ENCODE peak calls at places on chromosomes 7 and 10, in ten cellular contexts. One of them, this sample, is unnamed.

GRCh38 chr7:140176271-140176701 is 497 bp downstream of the KDM7A start:
- DNase-seq in GM06990: no peak
- DNase-seq in fibroblast of the aortic adventitia: no peak
- DNase-seq in astrocyte of the cerebellum: no peak
- DNase-seq in esophagus muscularis mucosa: no peak
- DNase-seq in GM12878: no peak
- DNase-seq in left ventricle myocardium inferior: no peak
- DNase-seq in cardiac fibroblast: peak
- DNase-seq in fibroblast of mammary gland: no peak
- DNase-seq in heart right ventricle: no peak
- DNase-seq in this sample: peak

GRCh38 chr7:46567858-46568257 is 646.8 kb upstream of the IGFBP3 start:
- DNase-seq in GM12878: no peak
- DNase-seq in astrocyte of the cerebellum: no peak
- DNase-seq in left ventricle myocardium inferior: no peak
- DNase-seq in esophagus muscularis mucosa: no peak
- DNase-seq in fibroblast of mammary gland: no peak
- DNase-seq in cardiac fibroblast: no peak
- DNase-seq in fibroblast of the aortic adventitia: no peak
- DNase-seq in heart right ventricle: no peak
- DNase-seq in GM06990: no peak
- DNase-seq in this sample: no peak

GRCh38 chr7:150941351-150941982 is 36.7 kb downstream of the KCNH2 start:
- DNase-seq in cardiac fibroblast: no peak
- DNase-seq in fibroblast of mammary gland: no peak
- DNase-seq in esophagus muscularis mucosa: no peak
- DNase-seq in heart right ventricle: no peak
- DNase-seq in left ventricle myocardium inferior: no peak
- DNase-seq in astrocyte of the cerebellum: no peak
- DNase-seq in GM12878: no peak
- DNase-seq in GM06990: no peak
- DNase-seq in fibroblast of the aortic adventitia: no peak
- DNase-seq in this sample: no peak

GRCh38 chr7:66503551-66504031 is 125.1 kb upstream of the KCTD7 start:
- DNase-seq in GM06990: no peak
- DNase-seq in fibroblast of the aortic adventitia: no peak
- DNase-seq in fibroblast of mammary gland: no peak
- DNase-seq in cardiac fibroblast: no peak
- DNase-seq in esophagus muscularis mucosa: no peak
- DNase-seq in heart right ventricle: no peak
- DNase-seq in GM12878: no peak
- DNase-seq in left ventricle myocardium inferior: no peak
- DNase-seq in astrocyte of the cerebellum: no peak
- DNase-seq in this sample: no peak

GRCh38 chr10:46534828-46535524 is 21.5 kb downstream of the GPRIN2 start:
- DNase-seq in fibroblast of the aortic adventitia: no peak
- DNase-seq in esophagus muscularis mucosa: no peak
- DNase-seq in heart right ventricle: no peak
- DNase-seq in fibroblast of mammary gland: no peak
- DNase-seq in GM06990: no peak
- DNase-seq in cardiac fibroblast: no peak
- DNase-seq in GM12878: no peak
- DNase-seq in left ventricle myocardium inferior: peak
- DNase-seq in astrocyte of the cerebellum: no peak
- DNase-seq in this sample: no peak

GRCh38 chr10:80472234-80473095 is 18.4 kb downstream of the TSPAN14 start:
- DNase-seq in fibroblast of the aortic adventitia: peak
- DNase-seq in cardiac fibroblast: peak
- DNase-seq in GM06990: peak
- DNase-seq in heart right ventricle: no peak
- DNase-seq in left ventricle myocardium inferior: no peak
- DNase-seq in GM12878: peak
- DNase-seq in fibroblast of mammary gland: peak
- DNase-seq in esophagus muscularis mucosa: no peak
- DNase-seq in astrocyte of the cerebellum: no peak
- DNase-seq in this sample: peak

GRCh38 chr7:6232534-6232933 is 39.9 kb downstream of the CYTH3 start:
- DNase-seq in fibroblast of mammary gland: no peak
- DNase-seq in GM06990: peak
- DNase-seq in heart right ventricle: peak
- DNase-seq in left ventricle myocardium inferior: peak
- DNase-seq in GM12878: no peak
- DNase-seq in cardiac fibroblast: no peak
- DNase-seq in esophagus muscularis mucosa: no peak
- DNase-seq in fibroblast of the aortic adventitia: no peak
- DNase-seq in astrocyte of the cerebellum: no peak
- DNase-seq in this sample: no peak

GRCh38 chr10:72321248-72322029 is 33.3 kb downstream of the DNAJB12 start:
- DNase-seq in heart right ventricle: no peak
- DNase-seq in astrocyte of the cerebellum: no peak
- DNase-seq in cardiac fibroblast: no peak
- DNase-seq in fibroblast of the aortic adventitia: no peak
- DNase-seq in left ventricle myocardium inferior: no peak
- DNase-seq in esophagus muscularis mucosa: no peak
- DNase-seq in GM12878: no peak
- DNase-seq in fibroblast of mammary gland: no peak
- DNase-seq in GM06990: no peak
- DNase-seq in this sample: no peak

GRCh38 chr10:73585223-73585784 is 5.8 kb downstream of the USP54 start:
- DNase-seq in GM06990: no peak
- DNase-seq in heart right ventricle: no peak
- DNase-seq in GM12878: no peak
- DNase-seq in left ventricle myocardium inferior: no peak
- DNase-seq in astrocyte of the cerebellum: no peak
- DNase-seq in esophagus muscularis mucosa: no peak
- DNase-seq in fibroblast of mammary gland: peak
- DNase-seq in cardiac fibroblast: no peak
- DNase-seq in fibroblast of the aortic adventitia: no peak
- DNase-seq in this sample: no peak

GRCh38 chr7:113963356-113963755 is 44.5 kb upstream of the PPP1R3A start:
- DNase-seq in GM06990: no peak
- DNase-seq in fibroblast of mammary gland: no peak
- DNase-seq in esophagus muscularis mucosa: no peak
- DNase-seq in astrocyte of the cerebellum: no peak
- DNase-seq in GM12878: no peak
- DNase-seq in cardiac fibroblast: no peak
- DNase-seq in heart right ventricle: no peak
- DNase-seq in left ventricle myocardium inferior: no peak
- DNase-seq in fibroblast of the aortic adventitia: no peak
- DNase-seq in this sample: no peak

DNA sequence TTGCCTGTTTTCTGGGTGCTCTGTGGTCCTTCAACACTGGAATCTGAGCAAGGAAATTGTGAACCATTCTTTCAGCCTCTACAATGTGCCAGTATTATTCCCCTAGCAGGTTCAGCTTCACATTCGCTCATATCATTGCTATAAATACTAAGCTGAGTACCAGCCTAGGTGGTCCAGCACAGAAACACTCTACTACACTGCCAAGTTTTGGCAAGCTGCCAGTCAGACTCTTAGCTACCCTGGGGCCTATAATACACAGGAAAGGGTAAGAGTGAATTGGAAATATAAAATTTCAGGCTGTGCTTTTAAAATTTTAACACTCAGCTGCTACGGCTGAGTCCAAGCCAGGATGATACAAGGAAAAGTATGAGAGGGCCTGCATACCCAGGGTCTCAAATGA is 49.9 kb upstream of the PPP1R3A start:
- DNase-seq in left ventricle myocardium inferior: no peak
- DNase-seq in fibroblast of mammary gland: no peak
- DNase-seq in fibroblast of the aortic adventitia: no peak
- DNase-seq in heart right ventricle: no peak
- DNase-seq in cardiac fibroblast: no peak
- DNase-seq in GM06990: no peak
- DNase-seq in esophagus muscularis mucosa: no peak
- DNase-seq in astrocyte of the cerebellum: no peak
- DNase-seq in GM12878: no peak
- DNase-seq in this sample: no peak
- H3K4me3 ChIP-seq in left ventricle myocardium inferior: no peak
- H3K4me3 ChIP-seq in fibroblast of mammary gland: no peak
- H3K4me3 ChIP-seq in fibroblast of the aortic adventitia: no peak
- H3K4me3 ChIP-seq in heart right ventricle: no peak
- H3K4me3 ChIP-seq in cardiac fibroblast: no peak
- H3K4me3 ChIP-seq in GM06990: no peak
- H3K4me3 ChIP-seq in esophagus muscularis mucosa: no peak
- H3K4me3 ChIP-seq in astrocyte of the cerebellum: no peak
- H3K4me3 ChIP-seq in GM12878: no peak
- H3K4me3 ChIP-seq in this sample: no peak

GRCh38 chr10:119252051-119252465 is 44.7 kb downstream of the GRK5 start:
- DNase-seq in fibroblast of mammary gland: peak
- DNase-seq in astrocyte of the cerebellum: no peak
- DNase-seq in cardiac fibroblast: peak
- DNase-seq in heart right ventricle: no peak
- DNase-seq in GM06990: no peak
- DNase-seq in left ventricle myocardium inferior: peak
- DNase-seq in esophagus muscularis mucosa: no peak
- DNase-seq in GM12878: no peak
- DNase-seq in fibroblast of the aortic adventitia: peak
- DNase-seq in this sample: peak
- TF ChIP-seq CTCF in fibroblast of mammary gland: peak
- TF ChIP-seq CTCF in astrocyte of the cerebellum: peak
- TF ChIP-seq CTCF in cardiac fibroblast: peak
- TF ChIP-seq CTCF in heart right ventricle: peak
- TF ChIP-seq CTCF in GM06990: no peak
- TF ChIP-seq CTCF in left ventricle myocardium inferior: peak
- TF ChIP-seq CTCF in esophagus muscularis mucosa: no peak
- TF ChIP-seq CTCF in GM12878: no peak
- TF ChIP-seq CTCF in fibroblast of the aortic adventitia: peak
- TF ChIP-seq CTCF in this sample: peak

GRCh38 chr7:101819913-101820522 is 2.6 kb downstream of the CUX1 start:
- DNase-seq in fibroblast of the aortic adventitia: no peak
- DNase-seq in esophagus muscularis mucosa: no peak
- DNase-seq in GM12878: no peak
- DNase-seq in cardiac fibroblast: no peak
- DNase-seq in GM06990: no peak
- DNase-seq in fibroblast of mammary gland: no peak
- DNase-seq in astrocyte of the cerebellum: no peak
- DNase-seq in heart right ventricle: no peak
- DNase-seq in left ventricle myocardium inferior: no peak
- DNase-seq in this sample: no peak

GRCh38 chr7:101819183-101819582 is 1.8 kb downstream of the CUX1 start:
- DNase-seq in fibroblast of mammary gland: no peak
- DNase-seq in heart right ventricle: no peak
- DNase-seq in cardiac fibroblast: no peak
- DNase-seq in left ventricle myocardium inferior: no peak
- DNase-seq in astrocyte of the cerebellum: no peak
- DNase-seq in fibroblast of the aortic adventitia: no peak
- DNase-seq in GM12878: no peak
- DNase-seq in GM06990: no peak
- DNase-seq in esophagus muscularis mucosa: no peak
- DNase-seq in this sample: no peak

GRCh38 chr7:101817930-101818698 is 688 bp downstream of the CUX1 start:
- DNase-seq in GM06990: no peak
- DNase-seq in GM12878: no peak
- DNase-seq in left ventricle myocardium inferior: no peak
- DNase-seq in fibroblast of mammary gland: no peak
- DNase-seq in esophagus muscularis mucosa: no peak
- DNase-seq in fibroblast of the aortic adventitia: peak
- DNase-seq in cardiac fibroblast: peak
- DNase-seq in heart right ventricle: no peak
- DNase-seq in astrocyte of the cerebellum: no peak
- DNase-seq in this sample: peak

GRCh38 chr7:101817031-101817929 is at the start of gene CUX1:
- DNase-seq in cardiac fibroblast: no peak
- DNase-seq in heart right ventricle: no peak
- DNase-seq in fibroblast of the aortic adventitia: no peak
- DNase-seq in GM12878: no peak
- DNase-seq in astrocyte of the cerebellum: no peak
- DNase-seq in fibroblast of mammary gland: no peak
- DNase-seq in left ventricle myocardium inferior: no peak
- DNase-seq in GM06990: peak
- DNase-seq in esophagus muscularis mucosa: no peak
- DNase-seq in this sample: no peak

DNA sequence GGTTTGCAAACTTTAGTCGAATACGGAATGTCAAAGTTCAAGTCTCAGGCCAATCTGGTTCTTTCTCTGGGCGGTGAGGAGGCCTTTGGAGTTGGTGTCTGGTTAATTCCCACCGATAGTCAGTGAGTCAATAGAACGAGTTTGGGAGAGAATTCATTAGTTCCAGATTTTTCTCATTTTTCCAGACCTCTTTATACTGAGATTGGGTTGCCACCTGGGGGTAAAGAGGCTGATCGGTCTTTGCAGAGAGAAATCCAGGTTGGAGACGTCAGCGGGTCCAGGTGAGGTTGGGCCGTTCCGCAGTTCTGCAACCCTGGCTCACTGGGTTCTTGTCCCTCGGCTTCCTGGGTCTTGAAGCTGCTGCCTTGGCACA is 1.3 kb downstream of the CUX1 start:
- DNase-seq in astrocyte of the cerebellum: no peak
- DNase-seq in left ventricle myocardium inferior: no peak
- DNase-seq in esophagus muscularis mucosa: no peak
- DNase-seq in GM12878: no peak
- DNase-seq in cardiac fibroblast: peak
- DNase-seq in GM06990: no peak
- DNase-seq in fibroblast of the aortic adventitia: peak
- DNase-seq in fibroblast of mammary gland: no peak
- DNase-seq in heart right ventricle: no peak
- DNase-seq in this sample: no peak
- H3K4me3 ChIP-seq in astrocyte of the cerebellum: no peak
- H3K4me3 ChIP-seq in left ventricle myocardium inferior: peak
- H3K4me3 ChIP-seq in esophagus muscularis mucosa: no peak
- H3K4me3 ChIP-seq in GM12878: peak
- H3K4me3 ChIP-seq in cardiac fibroblast: no peak
- H3K4me3 ChIP-seq in GM06990: no peak
- H3K4me3 ChIP-seq in fibroblast of the aortic adventitia: peak
- H3K4me3 ChIP-seq in fibroblast of mammary gland: no peak
- H3K4me3 ChIP-seq in heart right ventricle: peak
- H3K4me3 ChIP-seq in this sample: peak

GRCh38 chr10:13074562-13075451 is 25.2 kb upstream of the OPTN start:
- DNase-seq in cardiac fibroblast: peak
- DNase-seq in GM12878: no peak
- DNase-seq in astrocyte of the cerebellum: peak
- DNase-seq in left ventricle myocardium inferior: peak
- DNase-seq in GM06990: peak
- DNase-seq in esophagus muscularis mucosa: no peak
- DNase-seq in fibroblast of mammary gland: peak
- DNase-seq in fibroblast of the aortic adventitia: peak
- DNase-seq in heart right ventricle: peak
- DNase-seq in this sample: peak
- TF ChIP-seq CTCF in cardiac fibroblast: peak
- TF ChIP-seq CTCF in GM12878: peak
- TF ChIP-seq CTCF in astrocyte of the cerebellum: peak
- TF ChIP-seq CTCF in left ventricle myocardium inferior: peak
- TF ChIP-seq CTCF in GM06990: peak
- TF ChIP-seq CTCF in esophagus muscularis mucosa: peak
- TF ChIP-seq CTCF in fibroblast of mammary gland: peak
- TF ChIP-seq CTCF in fibroblast of the aortic adventitia: peak
- TF ChIP-seq CTCF in heart right ventricle: peak
- TF ChIP-seq CTCF in this sample: peak

This sample was measured in fibroblast of villous mesenchyme.